ENCODE peak calls at places on chromosomes 12 and 14, in seven cellular contexts. One of them, this sample, is unnamed. For H3K9me3, the result is how much of the 10 kb centered on the place peaks cover.

GRCh38 chr12:70876952-70877351 is 43.6 kb downstream of the PTPRR start:
- DNase-seq in pancreas: no peak
- DNase-seq in MM.1S: no peak
- DNase-seq in Panc1: no peak
- DNase-seq in neuronal stem cell: no peak
- DNase-seq in stomach: no peak
- DNase-seq in lung: no peak
- DNase-seq in this sample: no peak

GRCh38 chr12:26271889-26272492 is 76.6 kb downstream of the SSPN start:
- DNase-seq in pancreas: peak
- DNase-seq in MM.1S: no peak
- DNase-seq in Panc1: no peak
- DNase-seq in neuronal stem cell: no peak
- DNase-seq in stomach: peak
- DNase-seq in lung: peak
- DNase-seq in this sample: no peak

GRCh38 chr12:63138484-63138883 is 12.5 kb downstream of the AVPR1A start:
- DNase-seq in pancreas: no peak
- DNase-seq in MM.1S: no peak
- DNase-seq in Panc1: no peak
- DNase-seq in neuronal stem cell: no peak
- DNase-seq in stomach: no peak
- DNase-seq in lung: no peak
- DNase-seq in this sample: no peak

GRCh38 chr12:67650127-67650495 is 1.6 kb downstream of the DYRK2 start:
- DNase-seq in pancreas: peak
- DNase-seq in MM.1S: no peak
- DNase-seq in Panc1: no peak
- DNase-seq in neuronal stem cell: no peak
- DNase-seq in stomach: no peak
- DNase-seq in lung: no peak
- DNase-seq in this sample: no peak

GRCh38 chr14:50821471-50822464 is 9.2 kb downstream of the NIN start:
- DNase-seq in pancreas: no peak
- DNase-seq in MM.1S: no peak
- DNase-seq in Panc1: no peak
- DNase-seq in neuronal stem cell: no peak
- DNase-seq in stomach: peak
- DNase-seq in lung: peak
- DNase-seq in this sample: peak

GRCh38 chr12:122062832-122063690 is 15.5 kb upstream of the MLXIP start:
- DNase-seq in pancreas: no peak
- DNase-seq in MM.1S: no peak
- DNase-seq in Panc1: no peak
- DNase-seq in neuronal stem cell: no peak
- DNase-seq in stomach: peak
- DNase-seq in lung: no peak
- DNase-seq in this sample: no peak

GRCh38 chr12:11836282-11836963 is 186.9 kb downstream of the ETV6 start:
- DNase-seq in pancreas: no peak
- DNase-seq in MM.1S: peak
- DNase-seq in Panc1: no peak
- DNase-seq in neuronal stem cell: no peak
- DNase-seq in stomach: peak
- DNase-seq in lung: peak
- DNase-seq in this sample: no peak

GRCh38 chr12:28191690-28192089 is 1.4 kb downstream of the CCDC91 start:
- DNase-seq in pancreas: no peak
- DNase-seq in MM.1S: no peak
- DNase-seq in Panc1: no peak
- DNase-seq in neuronal stem cell: no peak
- DNase-seq in stomach: no peak
- DNase-seq in lung: no peak
- DNase-seq in this sample: peak

GRCh38 chr12:5908251-5908650 is 36.8 kb downstream of the ANO2 start:
- DNase-seq in pancreas: no peak
- DNase-seq in MM.1S: no peak
- DNase-seq in Panc1: no peak
- DNase-seq in neuronal stem cell: no peak
- DNase-seq in stomach: no peak
- DNase-seq in lung: no peak
- DNase-seq in this sample: no peak

GRCh38 chr12:128652136-128652751 is 171.5 kb downstream of the SLC15A4 start:
- DNase-seq in pancreas: no peak
- DNase-seq in MM.1S: no peak
- DNase-seq in Panc1: no peak
- DNase-seq in neuronal stem cell: no peak
- DNase-seq in stomach: no peak
- DNase-seq in lung: no peak
- DNase-seq in this sample: no peak

GRCh38 chr14:83849999-83850611 is 1679.8 kb upstream of the FLRT2 start:
- DNase-seq in pancreas: no peak
- DNase-seq in MM.1S: no peak
- DNase-seq in Panc1: no peak
- DNase-seq in neuronal stem cell: no peak
- DNase-seq in stomach: no peak
- DNase-seq in lung: no peak
- DNase-seq in this sample: no peak

GRCh38 chr14:72743626-72744025 is 150.3 kb downstream of the DPF3 start:
- DNase-seq in pancreas: no peak
- DNase-seq in MM.1S: no peak
- DNase-seq in Panc1: no peak
- DNase-seq in neuronal stem cell: no peak
- DNase-seq in stomach: peak
- DNase-seq in lung: peak
- DNase-seq in this sample: no peak
- H3K9me3 ChIP-seq in pancreas: under half
- H3K9me3 ChIP-seq in MM.1S: under half
- H3K9me3 ChIP-seq in Panc1: under half
- H3K9me3 ChIP-seq in neuronal stem cell: under half
- H3K9me3 ChIP-seq in stomach: under half
- H3K9me3 ChIP-seq in lung: under half
- H3K9me3 ChIP-seq in this sample: under half

DNA sequence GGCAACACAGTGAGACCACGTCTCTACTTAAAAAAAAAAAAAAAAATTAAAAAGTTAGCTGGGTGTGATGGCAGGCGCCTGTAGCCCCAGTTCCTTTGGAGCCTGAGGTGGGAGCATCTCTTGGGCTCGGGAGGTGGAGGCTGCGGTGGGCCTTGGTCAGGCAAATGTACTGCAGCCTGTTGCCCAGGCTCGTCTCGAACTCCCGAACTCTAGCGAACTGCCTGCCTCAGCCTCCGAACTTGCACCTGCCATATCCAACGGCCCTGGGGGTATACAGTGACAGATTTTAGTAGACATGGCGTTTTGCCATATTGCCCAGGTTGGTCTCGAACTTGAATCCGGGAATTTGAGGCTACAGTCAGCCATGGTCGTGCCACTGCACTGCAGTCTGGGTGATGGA is 195.4 kb downstream of the ALG10 start:
- DNase-seq in pancreas: no peak
- DNase-seq in MM.1S: no peak
- DNase-seq in Panc1: no peak
- DNase-seq in neuronal stem cell: no peak
- DNase-seq in stomach: no peak
- DNase-seq in lung: no peak
- DNase-seq in this sample: no peak
- H3K9me3 ChIP-seq in pancreas: under half
- H3K9me3 ChIP-seq in MM.1S: under half
- H3K9me3 ChIP-seq in Panc1: under half
- H3K9me3 ChIP-seq in neuronal stem cell: under half
- H3K9me3 ChIP-seq in stomach: under half
- H3K9me3 ChIP-seq in lung: under half
- H3K9me3 ChIP-seq in this sample: under half

GRCh38 chr12:126139355-126139754 is 1074.1 kb downstream of the AACS start:
- DNase-seq in pancreas: no peak
- DNase-seq in MM.1S: no peak
- DNase-seq in Panc1: no peak
- DNase-seq in neuronal stem cell: no peak
- DNase-seq in stomach: no peak
- DNase-seq in lung: no peak
- DNase-seq in this sample: no peak
- H3K9me3 ChIP-seq in pancreas: under half
- H3K9me3 ChIP-seq in MM.1S: under half
- H3K9me3 ChIP-seq in Panc1: under half
- H3K9me3 ChIP-seq in neuronal stem cell: under half
- H3K9me3 ChIP-seq in stomach: half or more
- H3K9me3 ChIP-seq in lung: under half
- H3K9me3 ChIP-seq in this sample: under half

GRCh38 chr14:56723418-56723817 is 86.9 kb downstream of the OTX2 start:
- DNase-seq in pancreas: no peak
- DNase-seq in MM.1S: no peak
- DNase-seq in Panc1: no peak
- DNase-seq in neuronal stem cell: no peak
- DNase-seq in stomach: no peak
- DNase-seq in lung: no peak
- DNase-seq in this sample: no peak
- H3K9me3 ChIP-seq in pancreas: under half
- H3K9me3 ChIP-seq in MM.1S: under half
- H3K9me3 ChIP-seq in Panc1: under half
- H3K9me3 ChIP-seq in neuronal stem cell: under half
- H3K9me3 ChIP-seq in stomach: under half
- H3K9me3 ChIP-seq in lung: under half
- H3K9me3 ChIP-seq in this sample: under half

This sample was measured in effector memory CD4-positive, alpha-beta T cell.